ENCODE peak calls at places on chromosome 20, in four cellular contexts. U is tibial nerve, S is GM12878, J is sigmoid colon. B is an unnamed sample.

GRCh38 chr20:50187403-50188051 is 3.1 kb upstream of the CEBPB start:
- DNase-seq in U (peak; percentile 45), S (no peak), J (peak; percentile 88), B (no peak)

GRCh38 chr20:43241057-43241702 is 51.5 kb upstream of the PTPRT start:
- DNase-seq in U (no peak), S (no peak), J (no peak), B (no peak)

GRCh38 chr20:25356294-25356933 is 34.2 kb downstream of the ABHD12 start:
- DNase-seq in U (no peak), S (no peak), J (no peak), B (no peak)

GRCh38 chr20:25005220-25005619 is 12.7 kb upstream of the APMAP start:
- DNase-seq in U (no peak), S (no peak), J (peak; percentile 82), B (no peak)

GRCh38 chr20:51315390-51315789 is 227.1 kb downstream of the NFATC2 start:
- DNase-seq in U (no peak), S (no peak), J (no peak), B (no peak)

GRCh38 chr20:58233881-58234528 is 5.6 kb upstream of the ANKRD60 start:
- DNase-seq in U (peak; percentile 51), S (no peak), J (no peak), B (no peak)

GRCh38 chr20:40689100-40689942 is at the start of gene MAFB:
- DNase-seq in U (peak; percentile 92), S (no peak), J (peak; percentile 96), B (peak; percentile 53)

GRCh38 chr20:50523552-50524167 is 13.5 kb downstream of the PTPN1 start:
- DNase-seq in U (no peak), S (no peak), J (no peak), B (no peak)

GRCh38 chr20:49478266-49478665 is 4.2 kb downstream of the KCNB1 start:
- DNase-seq in U (no peak), S (no peak), J (no peak), B (no peak)

GRCh38 chr20:7285918-7286556 is 518.6 kb downstream of the BMP2 start:
- DNase-seq in U (peak; percentile 86), S (peak; percentile 12), J (peak; percentile 82), B (no peak)

GRCh38 chr20:53923745-53924369 is 146.5 kb downstream of the BCAS1 start:
- DNase-seq in U (no peak), S (no peak), J (no peak), B (no peak)

GRCh38 chr20:33909331-33909921 is 84.3 kb upstream of the RALY start:
- DNase-seq in U (no peak), S (no peak), J (no peak), B (no peak)

GRCh38 chr20:4682682-4683081 is 39.0 kb upstream of the PRND start:
- DNase-seq in U (no peak), S (no peak), J (no peak), B (no peak)

GRCh38 chr20:48066256-48066655 is 281.0 kb upstream of the SULF2 start:
- DNase-seq in U (no peak), S (no peak), J (no peak), B (no peak)

GRCh38 chr20:44720994-44721784 is 6.0 kb downstream of the CCN5 start:
- DNase-seq in U (no peak), S (no peak), J (no peak), B (no peak)

GRCh38 chr20:32509639-32510066 is 75.5 kb downstream of the NOL4L start:
- DNase-seq in U (no peak), S (no peak), J (no peak), B (no peak)

GRCh38 chr20:57464642-57465211 is 60.2 kb downstream of the CTCFL start:
- DNase-seq in U (no peak), S (no peak), J (no peak), B (no peak)

GRCh38 chr20:23088891-23089290 is 2.8 kb upstream of the CD93 start:
- DNase-seq in U (no peak), S (no peak), J (no peak), B (no peak)

GRCh38 chr20:23092409-23092756 is 6.3 kb upstream of the CD93 start:
- DNase-seq in U (no peak), S (no peak), J (no peak), B (no peak)

GRCh38 chr20:23087587-23088275 is 1.6 kb upstream of the CD93 start:
- DNase-seq in U (no peak), S (no peak), J (no peak), B (no peak)

GRCh38 chr20:23091741-23092408 is 5.8 kb upstream of the CD93 start:
- DNase-seq in U (no peak), S (no peak), J (no peak), B (no peak)

GRCh38 chr20:23090147-23090546 is 4.0 kb upstream of the CD93 start:
- DNase-seq in U (no peak), S (no peak), J (no peak), B (no peak)
- TF ChIP-seq CTCF in U (no peak), S (no peak), J (no peak), B (no peak)

GRCh38 chr20:62703853-62704228 is 4.8 kb upstream of the NTSR1 start:
- DNase-seq in U (no peak), S (no peak), J (no peak), B (no peak)

GRCh38 chr20:62701161-62702007 is 7.3 kb upstream of the NTSR1 start:
- DNase-seq in U (no peak), S (no peak), J (no peak), B (no peak)

GRCh38 chr20:62704341-62704948 is 4.2 kb upstream of the NTSR1 start:
- DNase-seq in U (peak; percentile 85), S (no peak), J (peak; percentile 96), B (no peak)

GRCh38 chr20:62702008-62702290 is 6.7 kb upstream of the NTSR1 start:
- DNase-seq in U (no peak), S (no peak), J (no peak), B (no peak)

DNA sequence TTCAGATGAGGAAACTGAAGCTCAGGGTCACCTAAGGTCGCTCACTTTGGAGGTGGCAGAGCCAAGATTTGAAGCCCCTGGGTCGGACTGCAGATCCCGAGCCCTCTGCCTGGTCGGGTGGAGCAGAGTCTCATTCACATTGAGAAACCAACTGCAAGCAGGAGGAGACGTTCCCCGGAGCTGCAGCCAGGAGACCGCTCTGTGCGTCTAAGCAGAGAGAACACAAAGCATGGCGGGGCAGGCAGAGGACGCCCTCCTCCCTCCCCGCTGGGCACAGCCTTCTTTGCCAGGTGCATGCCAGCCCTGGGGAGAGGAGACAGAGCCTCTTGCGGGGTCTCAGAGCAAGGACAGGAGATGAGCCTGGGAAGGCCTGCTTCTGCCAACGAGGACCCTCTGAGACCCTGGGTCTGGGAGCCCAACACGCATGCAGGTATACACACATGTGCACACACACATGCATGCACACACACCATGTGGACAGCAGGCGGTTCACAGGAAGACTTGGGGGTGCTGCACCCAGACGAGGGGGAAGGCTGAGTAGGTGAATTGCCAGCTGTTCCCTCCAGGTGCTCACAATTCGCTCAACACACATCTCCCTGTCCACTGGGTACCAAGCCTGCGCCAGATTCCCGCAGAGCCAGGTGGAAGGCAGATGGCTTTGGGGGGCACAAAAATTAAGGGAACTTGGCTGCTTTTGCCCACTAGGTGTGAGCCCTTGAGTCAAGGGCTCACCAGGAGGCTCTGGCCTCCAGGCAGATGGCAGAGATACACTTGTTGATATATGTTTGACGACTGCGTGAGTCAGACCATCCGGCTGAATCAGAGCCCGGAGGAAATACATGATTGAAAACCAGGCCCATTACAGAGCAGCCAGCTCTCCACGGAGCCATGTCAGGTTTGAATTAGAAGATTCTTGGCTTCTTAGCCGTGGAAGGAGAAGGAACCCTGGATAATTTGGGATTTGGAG is 5.5 kb upstream of the NTSR1 start:
- DNase-seq in U (no peak), S (no peak), J (peak; percentile 83), B (no peak)
- TF ChIP-seq CTCF in U (no peak), S (no peak), J (peak; percentile 33), B (no peak)

GRCh38 chr20:17898548-17898994 is 70.0 kb downstream of the SNX5 start:
- DNase-seq in U (peak; percentile 92), S (no peak), J (peak; percentile 90), B (no peak)

GRCh38 chr20:17897566-17898307 is 70.9 kb downstream of the SNX5 start:
- DNase-seq in U (no peak), S (no peak), J (peak; percentile 40), B (no peak)

GRCh38 chr20:17895641-17896246 is 72.8 kb downstream of the SNX5 start:
- DNase-seq in U (no peak), S (peak; percentile 11), J (peak; percentile 84), B (no peak)

GRCh38 chr20:17896247-17896723 is 72.3 kb downstream of the SNX5 start:
- DNase-seq in U (no peak), S (no peak), J (peak; percentile 47), B (no peak)

DNA sequence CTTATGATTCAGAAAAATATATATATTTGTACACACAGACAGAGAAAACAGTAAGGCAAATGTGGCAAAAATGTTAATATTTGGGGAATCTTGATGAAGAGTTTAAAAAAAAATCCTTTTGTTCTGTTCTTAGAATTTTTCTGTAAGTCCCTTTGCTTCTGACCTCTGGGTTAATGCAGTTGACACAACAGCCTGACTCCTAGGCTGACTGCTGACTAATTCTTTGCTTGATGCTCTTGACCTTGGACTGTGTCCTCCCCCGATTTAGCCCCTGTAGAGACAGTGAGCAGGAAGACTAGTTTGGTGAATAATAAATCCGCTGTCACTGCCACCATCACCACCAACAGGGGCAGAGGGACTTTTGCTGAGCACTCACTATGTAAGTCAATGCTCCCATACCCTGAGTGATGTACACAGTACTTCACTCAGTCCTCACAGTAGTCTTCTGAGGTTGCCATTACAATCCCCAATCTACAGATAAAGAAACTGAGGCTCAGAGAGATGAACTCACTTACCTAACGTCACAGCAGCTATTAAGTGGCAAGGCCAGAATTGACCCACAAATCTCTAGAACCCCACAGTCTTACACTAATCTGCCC is 71.7 kb downstream of the SNX5 start:
- DNase-seq in U (no peak), S (peak; percentile 48), J (peak; percentile 57), B (no peak)
- TF ChIP-seq CTCF in U (no peak), S (no peak), J (no peak), B (no peak)

GRCh38 chr20:60857708-60858107 is 394.4 kb upstream of the CDH4 start:
- DNase-seq in U (no peak), S (no peak), J (no peak), B (no peak)

DNA sequence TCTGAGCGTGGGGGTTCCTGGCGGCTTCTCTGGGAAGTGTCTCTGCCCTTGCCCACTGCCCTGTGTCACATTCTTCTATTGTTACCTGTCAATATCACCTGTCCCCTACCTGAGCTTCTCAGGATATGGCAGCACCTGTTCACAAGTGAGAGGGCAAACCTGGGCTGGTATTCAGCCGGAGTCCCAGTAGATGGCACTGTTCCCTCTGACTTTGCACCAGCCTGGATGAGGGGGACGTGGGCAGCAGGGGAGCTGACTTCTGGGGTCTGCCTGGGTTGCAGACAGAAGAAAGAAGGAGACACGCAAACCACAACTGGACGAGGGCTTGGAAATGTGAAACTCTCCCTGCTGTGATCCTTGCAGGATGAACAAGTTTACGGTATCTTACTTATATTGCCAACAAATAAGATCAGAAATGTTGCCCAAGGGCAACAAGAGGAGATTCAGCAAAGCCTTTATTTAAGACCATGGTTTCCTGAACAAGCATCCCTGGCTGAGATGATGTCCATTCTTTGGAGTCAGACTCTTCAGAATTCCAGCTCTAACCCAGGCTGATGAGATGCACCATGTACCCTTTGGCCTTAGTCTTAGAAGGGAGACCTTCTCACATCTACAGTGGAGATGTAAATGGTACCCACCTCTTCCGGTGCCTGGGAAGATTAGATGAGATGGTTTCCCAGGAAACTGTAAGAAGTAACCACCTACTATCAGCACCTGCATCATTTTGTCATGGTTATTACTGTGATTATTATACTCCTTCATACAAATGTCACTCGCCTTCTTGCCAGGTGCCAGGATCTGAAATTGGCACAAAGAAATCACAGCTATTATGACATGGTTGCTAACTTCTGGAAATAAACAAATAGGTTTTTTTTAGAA is 400.0 kb upstream of the CDH4 start:
- DNase-seq in U (no peak), S (no peak), J (no peak), B (no peak)
- TF ChIP-seq CTCF in U (no peak), S (peak; percentile 31), J (no peak), B (peak; percentile 78)

B was measured in D721Med.